ENCODE peak calls at places on chromosomes 3 and 15, in five cellular contexts. One of them, this sample, is unnamed.

GRCh38 chr3:104279617-104280016 is 1087.1 kb upstream of the ALCAM start:
- DNase-seq in Panc1: no peak
- DNase-seq in choroid plexus epithelial cell: peak; percentile 79
- DNase-seq in HCT116: no peak
- DNase-seq in GM23338: no peak
- DNase-seq in this sample: no peak

GRCh38 chr15:87089551-87089950 is 1009.9 kb downstream of the AGBL1 start:
- DNase-seq in HCT116: no peak
- DNase-seq in GM23338: no peak
- DNase-seq in choroid plexus epithelial cell: no peak
- DNase-seq in Panc1: no peak
- DNase-seq in this sample: no peak

GRCh38 chr3:152279474-152279873 is 10.7 kb downstream of the MBNL1 start:
- DNase-seq in choroid plexus epithelial cell: no peak
- DNase-seq in GM23338: no peak
- DNase-seq in Panc1: no peak
- DNase-seq in HCT116: no peak
- DNase-seq in this sample: no peak

GRCh38 chr3:52998781-52999509 is 46.9 kb downstream of the SFMBT1 start:
- DNase-seq in choroid plexus epithelial cell: no peak
- DNase-seq in GM23338: peak; percentile 33
- DNase-seq in Panc1: no peak
- DNase-seq in HCT116: peak; percentile 88
- DNase-seq in this sample: no peak

GRCh38 chr3:32869513-32870047 is 51.8 kb downstream of the TRIM71 start:
- DNase-seq in HCT116: no peak
- DNase-seq in choroid plexus epithelial cell: no peak
- DNase-seq in Panc1: no peak
- DNase-seq in GM23338: peak; percentile 99
- DNase-seq in this sample: peak; percentile 99

GRCh38 chr15:17026633-17027032 is 3515.0 kb downstream of the GOLGA6L6 start:
- DNase-seq in Panc1: no peak
- DNase-seq in GM23338: no peak
- DNase-seq in choroid plexus epithelial cell: no peak
- DNase-seq in HCT116: no peak
- DNase-seq in this sample: no peak

GRCh38 chr3:71064976-71065763 is 518.4 kb downstream of the FOXP1 start:
- DNase-seq in Panc1: no peak
- DNase-seq in GM23338: peak; percentile 78
- DNase-seq in choroid plexus epithelial cell: peak; percentile 56
- DNase-seq in HCT116: no peak
- DNase-seq in this sample: peak; percentile 88

GRCh38 chr3:133574260-133574881 is 885 bp downstream of the CDV3 start:
- DNase-seq in GM23338: peak; percentile 74
- DNase-seq in HCT116: no peak
- DNase-seq in choroid plexus epithelial cell: peak; percentile 84
- DNase-seq in Panc1: no peak
- DNase-seq in this sample: peak; percentile 78

GRCh38 chr15:25391971-25392733 is 46.7 kb downstream of the UBE3A start:
- DNase-seq in GM23338: no peak
- DNase-seq in HCT116: no peak
- DNase-seq in choroid plexus epithelial cell: peak; percentile 69
- DNase-seq in Panc1: no peak
- DNase-seq in this sample: no peak

GRCh38 chr3:74633021-74633420 is 18.6 kb upstream of the CNTN3 start:
- DNase-seq in choroid plexus epithelial cell: peak; percentile 39
- DNase-seq in Panc1: no peak
- DNase-seq in GM23338: no peak
- DNase-seq in HCT116: no peak
- DNase-seq in this sample: no peak

GRCh38 chr3:154684021-154684420 is 254.0 kb upstream of the GPR149 start:
- DNase-seq in GM23338: peak; percentile 73
- DNase-seq in Panc1: no peak
- DNase-seq in HCT116: peak; percentile 16
- DNase-seq in choroid plexus epithelial cell: no peak
- DNase-seq in this sample: peak; percentile 85

GRCh38 chr15:74937602-74938371 is at the start of gene COX5A:
- DNase-seq in GM23338: peak; percentile 98
- DNase-seq in Panc1: peak; percentile 81
- DNase-seq in HCT116: peak; percentile 91
- DNase-seq in choroid plexus epithelial cell: peak; percentile 98
- DNase-seq in this sample: peak; percentile 96

GRCh38 chr3:184981071-184981470 is 169.1 kb downstream of the VPS8 start:
- DNase-seq in Panc1: no peak
- DNase-seq in HCT116: no peak
- DNase-seq in choroid plexus epithelial cell: no peak
- DNase-seq in GM23338: no peak
- DNase-seq in this sample: no peak

GRCh38 chr3:72310028-72310987 is 525.4 kb upstream of the PROK2 start:
- DNase-seq in Panc1: no peak
- DNase-seq in choroid plexus epithelial cell: peak; percentile 67
- DNase-seq in GM23338: no peak
- DNase-seq in HCT116: no peak
- DNase-seq in this sample: no peak

GRCh38 chr3:185473290-185473815 is 25.5 kb downstream of the TMEM41A start:
- DNase-seq in Panc1: no peak
- DNase-seq in choroid plexus epithelial cell: peak; percentile 41
- DNase-seq in HCT116: peak; percentile 93
- DNase-seq in GM23338: no peak
- DNase-seq in this sample: no peak

GRCh38 chr3:66376568-66376967 is 124.3 kb downstream of the LRIG1 start:
- DNase-seq in choroid plexus epithelial cell: peak; percentile 96
- DNase-seq in GM23338: no peak
- DNase-seq in HCT116: peak; percentile 16
- DNase-seq in Panc1: no peak
- DNase-seq in this sample: no peak

GRCh38 chr3:115397433-115397832 is 225.9 kb upstream of the GAP43 start:
- DNase-seq in HCT116: no peak
- DNase-seq in GM23338: no peak
- DNase-seq in Panc1: no peak
- DNase-seq in choroid plexus epithelial cell: peak; percentile 45
- DNase-seq in this sample: no peak

GRCh38 chr15:80596521-80596976 is 98.6 kb upstream of the ABHD17C start:
- DNase-seq in Panc1: no peak
- DNase-seq in choroid plexus epithelial cell: no peak
- DNase-seq in HCT116: peak; percentile 21
- DNase-seq in GM23338: no peak
- DNase-seq in this sample: peak; percentile 24

GRCh38 chr3:146414010-146414409 is 55.4 kb downstream of the PLSCR2 start:
- DNase-seq in GM23338: no peak
- DNase-seq in choroid plexus epithelial cell: no peak
- DNase-seq in Panc1: no peak
- DNase-seq in HCT116: no peak
- DNase-seq in this sample: no peak

GRCh38 chr3:159711560-159712333 is 276.9 kb upstream of the IL12A start:
- DNase-seq in HCT116: no peak
- DNase-seq in Panc1: peak; percentile 54
- DNase-seq in choroid plexus epithelial cell: peak; percentile 96
- DNase-seq in GM23338: no peak
- DNase-seq in this sample: peak; percentile 52

GRCh38 chr15:95690631-95691340 is 639.7 kb upstream of the NR2F2 start:
- DNase-seq in choroid plexus epithelial cell: no peak
- DNase-seq in Panc1: no peak
- DNase-seq in HCT116: no peak
- DNase-seq in GM23338: peak; percentile 18
- DNase-seq in this sample: no peak

GRCh38 chr15:48954538-48954937 is 9.2 kb downstream of the SHC4 start:
- DNase-seq in choroid plexus epithelial cell: peak; percentile 17
- DNase-seq in Panc1: no peak
- DNase-seq in HCT116: no peak
- DNase-seq in GM23338: peak; percentile 73
- DNase-seq in this sample: peak; percentile 78

GRCh38 chr15:65323071-65323511 is 18.6 kb downstream of the RNU5B-1 start:
- DNase-seq in Panc1: no peak
- DNase-seq in HCT116: no peak
- DNase-seq in GM23338: no peak
- DNase-seq in choroid plexus epithelial cell: peak; percentile 54
- DNase-seq in this sample: no peak

GRCh38 chr3:38521391-38521987 is 25.3 kb downstream of the EXOG start:
- DNase-seq in choroid plexus epithelial cell: peak; percentile 86
- DNase-seq in GM23338: peak; percentile 93
- DNase-seq in Panc1: peak; percentile 54
- DNase-seq in HCT116: peak; percentile 62
- DNase-seq in this sample: peak; percentile 93

GRCh38 chr3:17187589-17188184 is 302.9 kb downstream of the PLCL2 start:
- DNase-seq in choroid plexus epithelial cell: no peak
- DNase-seq in HCT116: no peak
- DNase-seq in Panc1: no peak
- DNase-seq in GM23338: no peak
- DNase-seq in this sample: peak; percentile 51

GRCh38 chr3:163056874-163057497 is 1560.4 kb downstream of the OTOL1 start:
- DNase-seq in GM23338: peak; percentile 89
- DNase-seq in HCT116: peak; percentile 42
- DNase-seq in Panc1: peak; percentile 22
- DNase-seq in choroid plexus epithelial cell: peak; percentile 74
- DNase-seq in this sample: peak; percentile 78

GRCh38 chr15:49622561-49622960 is 1.7 kb downstream of the DTWD1 start:
- DNase-seq in HCT116: no peak
- DNase-seq in GM23338: peak; percentile 14
- DNase-seq in choroid plexus epithelial cell: peak; percentile 48
- DNase-seq in Panc1: no peak
- DNase-seq in this sample: peak; percentile 64

GRCh38 chr15:38111070-38111469 is 141.6 kb upstream of the SPRED1 start:
- DNase-seq in choroid plexus epithelial cell: no peak
- DNase-seq in Panc1: no peak
- DNase-seq in GM23338: no peak
- DNase-seq in HCT116: no peak
- DNase-seq in this sample: no peak

GRCh38 chr3:142272200-142272891 is 47.0 kb upstream of the GK5 start:
- DNase-seq in GM23338: no peak
- DNase-seq in HCT116: no peak
- DNase-seq in Panc1: no peak
- DNase-seq in choroid plexus epithelial cell: peak; percentile 66
- DNase-seq in this sample: no peak

GRCh38 chr3:72692959-72693518 is 155.2 kb downstream of the SHQ1 start:
- DNase-seq in choroid plexus epithelial cell: no peak
- DNase-seq in HCT116: no peak
- DNase-seq in Panc1: no peak
- DNase-seq in GM23338: peak; percentile 29
- DNase-seq in this sample: peak; percentile 72

GRCh38 chr15:83164409-83165404 is 42.9 kb downstream of the HDGFL3 start:
- DNase-seq in choroid plexus epithelial cell: peak; percentile 64
- DNase-seq in GM23338: no peak
- DNase-seq in Panc1: no peak
- DNase-seq in HCT116: no peak
- DNase-seq in this sample: no peak

GRCh38 chr3:41956574-41956973 is 5.3 kb downstream of the ULK4 start:
- DNase-seq in HCT116: no peak
- DNase-seq in GM23338: no peak
- DNase-seq in choroid plexus epithelial cell: no peak
- DNase-seq in Panc1: no peak
- DNase-seq in this sample: no peak

GRCh38 chr3:18951333-18951732 is 197.0 kb upstream of the KCNH8 start:
- DNase-seq in Panc1: no peak
- DNase-seq in choroid plexus epithelial cell: no peak
- DNase-seq in HCT116: no peak
- DNase-seq in GM23338: no peak
- DNase-seq in this sample: no peak

DNA sequence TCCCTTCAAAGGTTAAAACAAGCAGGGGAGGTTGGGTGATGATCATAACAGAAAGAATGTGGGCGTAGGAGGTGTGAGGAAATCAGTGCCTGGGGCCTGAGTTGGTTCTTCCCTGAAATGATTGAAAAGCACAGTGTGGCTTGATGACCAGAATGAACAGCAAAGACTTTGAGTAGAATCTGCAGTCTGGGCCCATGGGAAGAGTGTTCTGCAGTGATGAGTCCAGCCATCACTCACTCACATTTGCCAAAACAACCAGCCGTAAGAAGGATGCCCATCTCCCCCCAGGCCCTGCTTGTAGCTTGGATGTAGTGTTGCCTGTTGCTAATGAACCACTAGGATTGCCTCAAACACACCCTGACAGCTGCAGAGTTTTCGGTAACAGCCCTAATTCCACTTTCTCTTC is 67.9 kb downstream of the VGLL3 start:
- DNase-seq in choroid plexus epithelial cell: peak; percentile 92
- DNase-seq in Panc1: no peak
- DNase-seq in HCT116: no peak
- DNase-seq in GM23338: no peak
- DNase-seq in this sample: no peak
- TF ChIP-seq CTCF in choroid plexus epithelial cell: no peak
- TF ChIP-seq CTCF in Panc1: no peak
- TF ChIP-seq CTCF in HCT116: no peak
- TF ChIP-seq CTCF in GM23338: no peak
- TF ChIP-seq CTCF in this sample: no peak

DNA sequence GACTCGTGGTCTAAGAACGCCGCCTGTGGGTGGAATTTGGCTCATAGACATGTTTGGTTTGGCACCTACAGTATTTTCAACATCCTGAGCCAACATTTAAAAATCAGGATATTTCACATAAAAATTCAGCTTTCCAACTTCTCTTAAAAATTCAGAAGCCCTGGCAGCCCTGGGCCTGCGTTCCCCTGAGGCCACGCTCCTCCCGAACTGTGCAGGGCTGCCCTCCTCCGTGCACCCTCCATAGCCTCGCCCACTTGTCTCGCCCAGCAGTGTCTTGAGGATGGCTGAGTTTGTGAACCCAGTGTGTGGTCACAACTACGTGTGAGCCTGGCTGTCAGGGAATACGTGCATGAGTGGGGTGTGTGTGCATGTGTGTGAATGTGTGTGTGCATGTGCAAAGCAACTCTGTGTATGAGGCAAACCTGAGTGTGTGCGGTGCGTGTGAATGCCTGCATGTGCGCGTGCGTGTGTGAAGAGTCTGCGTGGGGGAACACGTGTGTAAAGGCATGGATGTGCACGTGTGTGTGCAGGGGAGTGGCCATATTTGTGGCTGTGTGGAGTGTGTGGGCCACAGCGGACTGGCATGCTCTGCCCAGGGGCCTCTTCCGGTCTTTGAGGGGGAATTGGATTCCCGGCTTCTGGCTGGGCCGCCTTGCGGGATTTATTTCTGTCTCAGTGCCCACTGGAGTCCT is 30.9 kb downstream of the PTH1R start:
- DNase-seq in choroid plexus epithelial cell: peak; percentile 88
- DNase-seq in HCT116: no peak
- DNase-seq in Panc1: no peak
- DNase-seq in GM23338: no peak
- DNase-seq in this sample: no peak
- TF ChIP-seq CTCF in choroid plexus epithelial cell: peak; percentile 60
- TF ChIP-seq CTCF in HCT116: no peak
- TF ChIP-seq CTCF in Panc1: no peak
- TF ChIP-seq CTCF in GM23338: no peak
- TF ChIP-seq CTCF in this sample: no peak

GRCh38 chr3:195239121-195239520 is 31.8 kb downstream of the XXYLT1 start:
- DNase-seq in choroid plexus epithelial cell: no peak
- DNase-seq in HCT116: no peak
- DNase-seq in GM23338: no peak
- DNase-seq in Panc1: no peak
- DNase-seq in this sample: peak; percentile 21
- TF ChIP-seq CTCF in choroid plexus epithelial cell: peak; percentile 13
- TF ChIP-seq CTCF in HCT116: no peak
- TF ChIP-seq CTCF in GM23338: no peak
- TF ChIP-seq CTCF in Panc1: no peak
- TF ChIP-seq CTCF in this sample: no peak

DNA sequence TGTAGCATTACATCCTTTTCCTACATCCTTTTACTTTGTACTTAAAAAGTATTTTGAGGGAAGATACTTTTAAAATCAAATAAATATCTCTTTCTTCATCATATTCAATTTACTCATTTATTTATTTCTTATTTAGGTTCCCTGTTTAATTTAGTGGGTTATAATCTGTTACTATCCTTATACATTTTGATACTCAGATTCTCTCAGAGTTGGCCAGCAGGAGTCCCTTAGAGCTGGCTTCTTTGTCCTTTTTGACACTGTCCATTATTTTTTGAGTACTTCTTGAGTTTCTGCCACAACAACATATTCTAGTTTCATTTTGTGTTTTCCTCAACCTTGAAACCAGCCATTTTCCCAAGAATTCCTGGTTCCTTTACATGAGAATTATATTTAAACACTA is 111.6 kb upstream of the DCBLD2 start:
- DNase-seq in choroid plexus epithelial cell: no peak
- DNase-seq in Panc1: no peak
- DNase-seq in HCT116: no peak
- DNase-seq in GM23338: no peak
- DNase-seq in this sample: no peak
- TF ChIP-seq CTCF in choroid plexus epithelial cell: peak; percentile 38
- TF ChIP-seq CTCF in Panc1: no peak
- TF ChIP-seq CTCF in HCT116: no peak
- TF ChIP-seq CTCF in GM23338: no peak
- TF ChIP-seq CTCF in this sample: peak; percentile 42